ENCODE peak calls at places on chromosomes 1 and 21, in nine cellular contexts. Q is kidney glomerular epithelial cell, O is amygdala, A is fibroblast of gingiva, I is fibroblast of the aortic adventitia, Z is nephron progenitor cell, K is COR-L47, M is suprapubic skin, U is anterior cingulate cortex. N is an unnamed sample.

GRCh38 chr1:240423525-240423924 is 188.4 kb downstream of the GREM2 start:
- DNase-seq in I (no peak), M (no peak), U (no peak), Z (no peak), K (no peak), O (no peak), A (no peak), Q (no peak), N (no peak)

GRCh38 chr1:151590961-151591360 is 20.9 kb upstream of the SNX27 start:
- DNase-seq in U (no peak), A (no peak), O (no peak), Q (no peak), M (no peak), Z (no peak), I (no peak), K (no peak), N (no peak)

GRCh38 chr1:75097686-75098085 is 36.5 kb upstream of the LHX8 start:
- DNase-seq in A (peak), M (no peak), K (no peak), I (peak), Z (no peak), O (no peak), U (no peak), Q (no peak), N (no peak)

GRCh38 chr1:55315552-55315951 is 100.4 kb upstream of the USP24 start:
- DNase-seq in M (no peak), K (no peak), U (no peak), O (no peak), I (no peak), A (no peak), Z (no peak), Q (no peak), N (no peak)

GRCh38 chr1:47776554-47777156 is 220.5 kb downstream of the TRABD2B start:
- DNase-seq in M (no peak), I (no peak), Z (no peak), A (no peak), Q (no peak), O (no peak), U (no peak), K (peak), N (peak)

GRCh38 chr1:55070765-55071164 is 31.4 kb downstream of the PCSK9 start:
- DNase-seq in O (no peak), A (no peak), I (no peak), Q (no peak), U (no peak), K (no peak), Z (no peak), M (no peak), N (peak)

GRCh38 chr1:29515188-29515955 is 279.1 kb downstream of the PTPRU start:
- DNase-seq in Z (no peak), U (no peak), M (no peak), Q (no peak), O (no peak), I (no peak), A (no peak), K (no peak), N (peak)

GRCh38 chr1:198212675-198213074 is 55.9 kb downstream of the NEK7 start:
- DNase-seq in K (no peak), Z (no peak), M (no peak), O (no peak), I (peak), A (peak), Q (peak), U (no peak), N (no peak)

GRCh38 chr1:31668303-31668883 is 23.7 kb upstream of the PEF1 start:
- DNase-seq in Z (no peak), Q (no peak), M (no peak), U (no peak), K (no peak), A (no peak), I (no peak), O (no peak), N (no peak)

GRCh38 chr1:171346866-171347265 is 32.9 kb downstream of the FMO4 start:
- DNase-seq in Q (no peak), Z (no peak), K (no peak), A (no peak), O (no peak), U (no peak), M (no peak), I (peak), N (no peak)

GRCh38 chr1:26094076-26094669 is 17.5 kb upstream of the PDIK1L start:
- DNase-seq in A (no peak), Q (no peak), U (no peak), K (no peak), O (no peak), Z (no peak), I (peak), M (no peak), N (no peak)

GRCh38 chr1:40300249-40300567 is 16.9 kb downstream of the COL9A2 start:
- DNase-seq in Z (no peak), U (no peak), M (no peak), A (no peak), O (no peak), I (no peak), K (no peak), Q (no peak), N (no peak)

GRCh38 chr1:8889103-8889846 is 10.8 kb upstream of the ENO1 start:
- DNase-seq in A (peak), K (no peak), M (no peak), Q (no peak), O (no peak), I (no peak), U (no peak), Z (no peak), N (no peak)

GRCh38 chr1:160954158-160955104 is at the start of gene ITLN2:
- DNase-seq in U (no peak), M (no peak), K (no peak), A (no peak), Z (peak), I (peak), O (no peak), Q (peak), N (no peak)

GRCh38 chr21:40143822-40144525 is 276.7 kb downstream of the PCP4 start:
- DNase-seq in U (peak), Z (peak), M (no peak), I (peak), Q (peak), A (no peak), K (peak), O (peak), N (peak)

GRCh38 chr21:45104560-45104959 is 30.2 kb downstream of the ADARB1 start:
- DNase-seq in Q (peak), U (no peak), Z (no peak), M (no peak), A (no peak), K (peak), I (no peak), O (no peak), N (peak)

GRCh38 chr1:236950365-236950764 is 53.9 kb downstream of the MT1HL1 start:
- DNase-seq in K (no peak), Q (no peak), Z (no peak), U (no peak), O (no peak), A (no peak), I (no peak), M (no peak), N (no peak)

GRCh38 chr1:215717677-215718076 is 150.6 kb downstream of the KCTD3 start:
- DNase-seq in K (no peak), O (no peak), A (no peak), U (no peak), Z (no peak), Q (no peak), I (no peak), M (no peak), N (no peak)

GRCh38 chr1:119227446-119227845 is 87.0 kb upstream of the WARS2 start:
- DNase-seq in I (no peak), U (no peak), Z (no peak), K (no peak), O (no peak), Q (no peak), M (no peak), A (no peak), N (no peak)

GRCh38 chr1:92843046-92843423 is 11.2 kb downstream of the RPL5 start:
- DNase-seq in Q (no peak), Z (no peak), A (no peak), U (no peak), M (no peak), I (no peak), K (no peak), O (no peak), N (no peak)

GRCh38 chr1:93658188-93658587 is 23.4 kb downstream of the BCAR3 start:
- DNase-seq in Z (no peak), I (no peak), M (no peak), Q (no peak), A (no peak), U (no peak), K (no peak), O (no peak), N (no peak)

GRCh38 chr1:151443846-151444790 is 15.2 kb downstream of the POGZ start:
- DNase-seq in K (peak), Z (peak), Q (peak), I (peak), U (no peak), M (no peak), O (no peak), A (peak), N (peak)

GRCh38 chr1:187067160-187067559 is 238.4 kb downstream of the PLA2G4A start:
- DNase-seq in Q (no peak), A (no peak), K (peak), O (no peak), I (no peak), U (peak), M (no peak), Z (no peak), N (peak)

GRCh38 chr1:5394111-5394510 is 598.1 kb downstream of the NPHP4 start:
- DNase-seq in Q (no peak), I (no peak), Z (no peak), U (no peak), A (no peak), M (peak), O (no peak), K (no peak), N (no peak)

GRCh38 chr1:7104053-7104738 is 318.9 kb downstream of the CAMTA1 start:
- DNase-seq in I (no peak), Q (no peak), Z (peak), M (no peak), O (no peak), K (no peak), U (no peak), A (no peak), N (no peak)

GRCh38 chr1:206769331-206769731 is 1.2 kb upstream of the IL19 start:
- DNase-seq in M (no peak), A (no peak), Z (no peak), K (no peak), O (no peak), U (no peak), I (no peak), Q (no peak), N (no peak)

GRCh38 chr1:24562625-24563024 is 6.7 kb downstream of the NCMAP start:
- DNase-seq in Q (peak), I (no peak), A (no peak), U (no peak), K (peak), Z (no peak), O (no peak), M (no peak), N (no peak)

GRCh38 chr1:70486676-70487470 is 75.8 kb downstream of the CTH start:
- DNase-seq in U (no peak), Q (peak), I (peak), O (no peak), A (peak), K (no peak), Z (no peak), M (no peak), N (no peak)

GRCh38 chr1:238960071-238960470 is 426.3 kb upstream of the CHRM3 start:
- DNase-seq in I (peak), O (no peak), Z (no peak), M (no peak), U (no peak), Q (peak), A (peak), K (no peak), N (no peak)

GRCh38 chr1:182972231-182972630 is 19.3 kb upstream of the SHCBP1L start:
- DNase-seq in K (no peak), Z (no peak), M (no peak), O (no peak), A (no peak), U (no peak), I (no peak), Q (no peak), N (no peak)

N was measured in NCI-H1092.